ENCODE peak calls at places on chromosomes 3 and 15, in four cellular contexts. Y is CD8-positive, alpha-beta memory T cell; C is cardiac muscle cell; P is IMR-90. J is an unnamed sample.

GRCh38 chr3:160169139-160169830 is 55.9 kb upstream of the C3orf80 start:
- DNase-seq in Y (no peak), C (no peak), P (peak; percentile 95), J (no peak)

GRCh38 chr3:45003406-45003805 is 22.7 kb upstream of the CLEC3B start:
- DNase-seq in Y (no peak), C (no peak), P (no peak), J (no peak)

GRCh38 chr15:81270781-81271491 is 53.0 kb downstream of the STARD5 start:
- DNase-seq in Y (no peak), C (no peak), P (peak; percentile 77), J (no peak)

GRCh38 chr3:125395091-125395490 is 20.0 kb upstream of the ZNF148 start:
- DNase-seq in Y (no peak), C (no peak), P (no peak), J (no peak)

GRCh38 chr3:4719011-4719649 is 226.0 kb downstream of the ITPR1 start:
- DNase-seq in Y (no peak), C (no peak), P (peak; percentile 67), J (no peak)

GRCh38 chr3:182763896-182764295 is 29.4 kb upstream of the ATP11B start:
- DNase-seq in Y (no peak), C (no peak), P (no peak), J (no peak)

GRCh38 chr15:63611217-63611616 is 14.0 kb downstream of the FBXL22 start:
- DNase-seq in Y (no peak), C (no peak), P (no peak), J (no peak)

GRCh38 chr3:177473184-177473583 is 275.9 kb upstream of the TBL1XR1 start:
- DNase-seq in Y (no peak), C (no peak), P (peak; percentile 13), J (no peak)

GRCh38 chr15:72117448-72117697 is 577 bp downstream of the MYO9A start:
- DNase-seq in Y (peak; percentile 79), C (peak; percentile 85), P (peak; percentile 69), J (no peak)

GRCh38 chr3:85835857-85836470 is 877.2 kb downstream of the CADM2 start:
- DNase-seq in Y (no peak), C (no peak), P (no peak), J (no peak)

GRCh38 chr3:149216195-149216869 is 5.3 kb downstream of the CP start:
- DNase-seq in Y (no peak), C (peak; percentile 26), P (no peak), J (no peak)

GRCh38 chr3:112671930-112672715 is 31.2 kb upstream of the CCDC80 start:
- DNase-seq in Y (no peak), C (no peak), P (peak; percentile 98), J (no peak)

GRCh38 chr3:128395500-128396125 is 71.1 kb downstream of the DNAJB8 start:
- DNase-seq in Y (no peak), C (no peak), P (peak; percentile 43), J (no peak)

GRCh38 chr15:52559583-52559982 is 9.2 kb downstream of the ARPP19 start:
- DNase-seq in Y (no peak), C (no peak), P (peak; percentile 89), J (no peak)

GRCh38 chr15:75809986-75810750 is 33.1 kb upstream of the UBE2Q2 start:
- DNase-seq in Y (no peak), C (peak; percentile 44), P (no peak), J (peak; percentile 20)

GRCh38 chr3:68631810-68632545 is 300.4 kb downstream of the TAFA4 start:
- DNase-seq in Y (no peak), C (no peak), P (no peak), J (no peak)

GRCh38 chr3:125313060-125313635 is 62.0 kb downstream of the ZNF148 start:
- DNase-seq in Y (no peak), C (no peak), P (peak; percentile 79), J (no peak)

GRCh38 chr15:70266412-70267089 is 168.8 kb upstream of the TLE3 start:
- DNase-seq in Y (no peak), C (no peak), P (no peak), J (no peak)

GRCh38 chr3:197029511-197030167 is at the start of gene MELTF:
- DNase-seq in Y (peak; percentile 72), C (peak; percentile 87), P (peak; percentile 71), J (no peak)

GRCh38 chr3:34207826-34208225 is 409.4 kb downstream of the PDCD6IP start:
- DNase-seq in Y (no peak), C (no peak), P (no peak), J (no peak)

GRCh38 chr3:44955917-44956316 is 20.1 kb downstream of the ZDHHC3 start:
- DNase-seq in Y (no peak), C (no peak), P (no peak), J (no peak)

GRCh38 chr15:71103102-71103676 is 12.1 kb upstream of the THSD4 start:
- DNase-seq in Y (no peak), C (peak; percentile 35), P (peak; percentile 68), J (no peak)

GRCh38 chr15:67652586-67652985 is 110.1 kb downstream of the MAP2K5 start:
- DNase-seq in Y (no peak), C (no peak), P (no peak), J (no peak)

GRCh38 chr3:120864541-120864940 is 43.5 kb upstream of the STXBP5L start:
- DNase-seq in Y (no peak), C (no peak), P (no peak), J (no peak)

GRCh38 chr3:108398510-108398909 is 102.2 kb downstream of the HHLA2 start:
- DNase-seq in Y (no peak), C (no peak), P (no peak), J (no peak)

GRCh38 chr3:38011111-38011510 is 18.3 kb downstream of the PLCD1 start:
- DNase-seq in Y (no peak), C (no peak), P (no peak), J (no peak)

GRCh38 chr15:40163657-40164416 is 3.0 kb downstream of the BUB1B start:
- DNase-seq in Y (no peak), C (no peak), P (no peak), J (no peak)

GRCh38 chr3:13011369-13012227 is 61.6 kb downstream of the IQSEC1 start:
- DNase-seq in Y (peak; percentile 92), C (peak; percentile 56), P (no peak), J (no peak)

GRCh38 chr3:181726351-181727121 is 14.8 kb downstream of the SOX2 start:
- DNase-seq in Y (no peak), C (peak; percentile 74), P (no peak), J (no peak)

GRCh38 chr15:26065723-26066122 is 202.6 kb upstream of the ATP10A start:
- DNase-seq in Y (no peak), C (no peak), P (no peak), J (no peak)
- H3K27me3 ChIP-seq in Y (no peaks in the 10 kb centered on the region), C (no peaks in the 10 kb centered on the region), P (peaks cover 4% of the 10 kb centered on the region), J (no peaks in the 10 kb centered on the region)

GRCh38 chr3:192566706-192567290 is 160.5 kb downstream of the FGF12 start:
- DNase-seq in Y (peak; percentile 49), C (peak; percentile 79), P (peak; percentile 84), J (peak; percentile 46)

GRCh38 chr3:192571197-192571791 is 156.0 kb downstream of the FGF12 start:
- DNase-seq in Y (no peak), C (no peak), P (peak; percentile 32), J (peak; percentile 17)

GRCh38 chr3:192573240-192573639 is 154.1 kb downstream of the FGF12 start:
- DNase-seq in Y (no peak), C (no peak), P (no peak), J (no peak)

GRCh38 chr3:192570757-192571156 is 156.6 kb downstream of the FGF12 start:
- DNase-seq in Y (no peak), C (no peak), P (no peak), J (no peak)

DNA sequence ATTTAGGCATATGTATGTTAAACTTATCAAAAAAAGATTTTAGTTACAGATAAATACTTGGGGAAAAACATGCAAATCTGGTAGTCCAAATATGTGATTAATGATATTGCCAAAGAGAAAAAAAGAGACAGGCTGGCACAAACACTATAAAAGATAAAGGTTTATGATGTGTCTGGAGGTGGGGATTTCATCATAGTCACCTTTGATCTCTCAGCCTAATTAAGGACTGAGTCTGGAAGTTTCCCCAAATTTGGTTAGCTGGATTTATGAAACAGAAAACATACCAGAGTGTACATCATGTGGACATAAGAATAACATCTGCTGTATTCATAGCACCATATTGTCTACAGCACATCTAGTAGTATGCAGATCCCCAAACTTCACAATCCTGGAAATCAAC is 157.0 kb downstream of the FGF12 start:
- DNase-seq in Y (no peak), C (no peak), P (no peak), J (no peak)
- H3K36me3 ChIP-seq in Y (no peaks in the 10 kb centered on the region), C (no peaks in the 10 kb centered on the region), P (no peaks in the 10 kb centered on the region), J (no peaks in the 10 kb centered on the region)

DNA sequence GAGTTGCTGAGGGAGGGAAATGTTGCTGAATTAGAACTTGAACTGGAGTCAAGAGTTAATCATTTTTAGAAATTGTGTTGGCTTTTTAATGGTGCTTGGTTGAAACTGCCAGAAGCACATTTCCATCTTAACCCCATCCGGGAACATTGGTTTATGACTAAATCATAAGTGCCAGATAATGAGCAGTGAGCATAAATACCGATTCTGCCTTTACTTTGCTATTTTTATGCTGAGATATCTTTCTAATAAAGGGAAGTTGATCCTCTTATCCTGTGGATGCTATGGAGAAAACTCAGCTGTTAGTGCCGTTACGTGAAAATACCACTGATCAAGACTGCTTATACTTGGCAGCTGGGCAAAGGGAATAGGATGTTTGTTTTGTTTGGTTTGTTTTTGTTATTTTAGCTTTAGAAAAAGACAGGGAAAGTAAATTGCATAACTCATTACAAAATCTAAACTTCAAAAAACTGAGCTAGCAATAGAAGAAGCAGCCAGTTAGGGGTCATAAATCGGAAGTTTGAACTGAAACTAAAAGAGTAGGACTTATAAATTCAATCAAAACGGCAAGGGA is 813.1 kb downstream of the NAALADL2 start:
- DNase-seq in Y (no peak), C (no peak), P (peak; percentile 63), J (peak; percentile 18)
- H3K27ac ChIP-seq in Y (no peak overlapping the region), C (no peak overlapping the region), P (peak overlapping the region; percentile 29), J (no peak overlapping the region)

DNA sequence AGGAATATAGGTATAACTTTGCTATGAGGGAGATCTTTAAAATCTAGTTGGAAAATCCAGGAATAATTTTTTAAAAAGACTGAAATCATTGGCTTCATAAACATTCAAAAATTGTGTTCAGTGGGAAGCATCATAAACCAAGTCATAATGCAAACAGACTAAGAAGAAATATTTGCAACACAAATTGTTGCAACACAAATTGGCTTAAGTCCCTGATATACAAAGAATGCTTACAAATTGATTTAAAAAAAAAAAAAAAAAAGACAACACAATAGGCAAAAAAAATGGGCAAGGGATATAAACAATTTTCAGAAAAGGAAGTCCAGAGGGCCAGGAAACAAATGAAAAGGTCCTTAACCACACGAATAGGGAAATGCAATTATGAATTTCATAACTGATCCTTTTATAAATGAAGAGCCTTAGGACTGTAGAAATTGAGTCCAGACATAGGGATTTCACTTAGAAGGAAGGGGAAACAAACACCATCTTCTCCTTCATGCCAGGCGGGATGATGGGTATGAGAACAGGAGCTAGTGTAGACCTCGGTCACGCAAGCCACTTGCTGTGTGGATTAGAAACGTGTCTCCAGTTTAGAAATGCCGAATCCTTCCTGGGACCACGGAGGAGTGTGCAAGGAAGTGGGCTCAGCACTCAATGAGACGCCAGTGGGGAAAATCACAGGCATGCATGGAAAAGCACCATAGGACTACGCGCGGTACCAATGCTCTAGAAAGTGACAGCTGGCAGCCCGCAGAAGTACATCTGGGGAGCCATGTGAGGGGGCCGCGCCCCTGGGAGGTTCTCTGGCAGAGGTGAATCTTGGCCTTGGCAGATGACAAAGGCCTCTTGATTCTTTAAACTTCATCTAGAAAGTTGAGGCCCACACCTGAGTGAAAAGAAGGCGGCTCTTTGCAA is 99.0 kb downstream of the LRRK1 start:
- DNase-seq in Y (no peak), C (no peak), P (peak; percentile 61), J (no peak)
- H3K27me3 ChIP-seq in Y (no peaks in the 10 kb centered on the region), C (no peaks in the 10 kb centered on the region), P (no peaks in the 10 kb centered on the region), J (no peaks in the 10 kb centered on the region)